ENCODE peak calls at places on chromosome 13, in four cellular contexts. I is K562, F is WTC11, L is HepG2. N is an unnamed sample.

GRCh38 chr13:71252191-71252704 is 614.8 kb downstream of the DACH1 start:
- DNase-seq in I (no peak), F (no peak), L (no peak), N (no peak)

GRCh38 chr13:101785858-101786257 is 333.4 kb downstream of the ITGBL1 start:
- DNase-seq in I (no peak), F (peak), L (peak), N (peak)

GRCh38 chr13:36709136-36709895 is 35.5 kb downstream of the SERTM1 start:
- DNase-seq in I (no peak), F (no peak), L (no peak), N (no peak)

GRCh38 chr13:27534108-27534975 is 84.0 kb upstream of the MTIF3 start:
- DNase-seq in I (no peak), F (no peak), L (no peak), N (no peak)

GRCh38 chr13:112455476-112456059 is 79.4 kb downstream of the SPACA7 start:
- DNase-seq in I (no peak), F (no peak), L (no peak), N (no peak)

GRCh38 chr13:114140131-114140908 is 7.9 kb upstream of the RASA3 start:
- DNase-seq in I (no peak), F (peak), L (no peak), N (no peak)

GRCh38 chr13:45811891-45812583 is 39.5 kb downstream of the SIAH3 start:
- DNase-seq in I (no peak), F (no peak), L (no peak), N (no peak)

GRCh38 chr13:99542788-99543406 is 41.6 kb downstream of the TM9SF2 start:
- DNase-seq in I (no peak), F (no peak), L (no peak), N (no peak)

GRCh38 chr13:78046349-78046748 is 127.7 kb upstream of the EDNRB start:
- DNase-seq in I (no peak), F (no peak), L (no peak), N (no peak)

GRCh38 chr13:26992951-26993490 is 178.6 kb downstream of the USP12 start:
- DNase-seq in I (no peak), F (no peak), L (no peak), N (no peak)

GRCh38 chr13:36820222-36820621 is 1.2 kb downstream of the RFXAP start:
- DNase-seq in I (no peak), F (no peak), L (no peak), N (no peak)

GRCh38 chr13:92355213-92355612 is 871.4 kb upstream of the GPC6 start:
- DNase-seq in I (peak), F (peak), L (peak), N (no peak)

GRCh38 chr13:26999499-26999898 is 172.1 kb downstream of the USP12 start:
- DNase-seq in I (no peak), F (no peak), L (no peak), N (no peak)

GRCh38 chr13:65555973-65556372 is 1674.2 kb downstream of the PCDH9 start:
- DNase-seq in I (no peak), F (no peak), L (no peak), N (no peak)

GRCh38 chr13:77521595-77522367 is 13.7 kb upstream of the SCEL start:
- DNase-seq in I (no peak), F (peak), L (no peak), N (peak)

GRCh38 chr13:40402931-40403412 is 263.5 kb downstream of the FOXO1 start:
- DNase-seq in I (no peak), F (no peak), L (peak), N (peak)

DNA sequence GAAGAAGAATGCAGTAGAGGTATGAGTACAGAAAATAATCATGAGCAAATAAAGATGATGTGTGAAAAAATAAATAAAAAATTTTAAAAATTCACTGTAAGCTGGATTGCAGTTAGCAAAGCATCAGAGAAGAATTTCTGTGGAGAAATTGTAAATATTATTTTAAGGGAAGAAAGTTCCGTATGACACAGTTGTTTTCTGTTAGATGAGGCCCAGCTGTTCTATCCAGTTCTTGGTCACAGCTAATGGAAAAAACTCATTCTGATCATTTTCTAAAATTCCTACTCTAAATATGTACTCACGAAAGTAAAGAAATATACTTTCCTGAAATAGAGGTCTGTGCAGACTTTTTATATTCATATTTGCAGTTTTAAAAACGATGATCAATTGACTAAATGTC is 578.7 kb downstream of the DCT start:
- DNase-seq in I (no peak), F (no peak), L (no peak), N (no peak)
- TF ChIP-seq NR3C1 in I (no peak), F (no peak), L (no peak), N (no peak)

GRCh38 chr13:31053896-31054295 is 107.8 kb downstream of the HSPH1 start:
- DNase-seq in I (no peak), F (no peak), L (no peak), N (no peak)

GRCh38 chr13:31053098-31053497 is 108.6 kb downstream of the HSPH1 start:
- DNase-seq in I (no peak), F (no peak), L (no peak), N (no peak)

GRCh38 chr13:31054632-31055031 is 107.1 kb downstream of the HSPH1 start:
- DNase-seq in I (no peak), F (no peak), L (no peak), N (no peak)

GRCh38 chr13:31055589-31055988 is 106.1 kb downstream of the HSPH1 start:
- DNase-seq in I (no peak), F (no peak), L (no peak), N (no peak)

GRCh38 chr13:31056650-31057275 is 104.9 kb downstream of the HSPH1 start:
- DNase-seq in I (no peak), F (no peak), L (no peak), N (no peak)
- TF ChIP-seq NR3C1 in I (no peak), F (no peak), L (no peak), N (no peak)

GRCh38 chr13:51330741-51331140 is 8.8 kb upstream of the SERPINE3 start:
- DNase-seq in I (no peak), F (no peak), L (no peak), N (no peak)
- TF ChIP-seq NR3C1 in I (no peak), F (no peak), L (no peak), N (no peak)

GRCh38 chr13:42076309-42076713 is 27.9 kb downstream of the DGKH start:
- DNase-seq in I (no peak), F (no peak), L (no peak), N (no peak)
- TF ChIP-seq NR3C1 in I (no peak), F (no peak), L (no peak), N (no peak)

GRCh38 chr13:79658333-79658975 is 177.5 kb downstream of the NDFIP2 start:
- DNase-seq in I (no peak), F (no peak), L (no peak), N (no peak)
- TF ChIP-seq NR3C1 in I (no peak), F (no peak), L (no peak), N (no peak)

DNA sequence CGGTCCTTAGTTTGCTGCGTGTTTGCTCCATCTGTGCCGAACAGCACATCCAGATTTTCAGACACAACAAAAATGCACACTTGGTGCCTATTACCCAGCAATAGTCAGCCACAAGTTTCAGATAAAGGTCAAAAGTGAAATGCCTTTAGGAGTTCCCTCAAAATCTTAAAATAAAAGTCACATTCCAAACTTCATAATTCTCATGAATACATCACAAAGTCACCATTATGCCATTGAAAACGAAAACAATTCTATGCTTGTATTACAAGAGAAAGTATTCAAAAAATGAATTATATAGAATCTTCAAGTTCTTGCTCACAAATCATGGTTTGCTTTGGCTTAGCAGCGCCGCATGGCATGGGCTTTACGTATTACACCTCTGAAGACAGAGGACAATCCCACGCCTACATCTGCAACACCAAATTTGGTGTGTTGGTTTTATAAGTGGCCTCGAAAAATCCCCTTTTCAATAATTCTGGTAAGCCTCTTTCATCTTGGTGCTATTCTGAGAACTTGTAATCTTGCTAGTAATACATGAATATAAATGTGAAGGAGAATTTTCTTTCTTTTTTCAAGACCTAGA is 26.6 kb downstream of the COL4A1 start:
- DNase-seq in I (no peak), F (no peak), L (no peak), N (no peak)
- TF ChIP-seq NR3C1 in I (no peak), F (no peak), L (no peak), N (no peak)

DNA sequence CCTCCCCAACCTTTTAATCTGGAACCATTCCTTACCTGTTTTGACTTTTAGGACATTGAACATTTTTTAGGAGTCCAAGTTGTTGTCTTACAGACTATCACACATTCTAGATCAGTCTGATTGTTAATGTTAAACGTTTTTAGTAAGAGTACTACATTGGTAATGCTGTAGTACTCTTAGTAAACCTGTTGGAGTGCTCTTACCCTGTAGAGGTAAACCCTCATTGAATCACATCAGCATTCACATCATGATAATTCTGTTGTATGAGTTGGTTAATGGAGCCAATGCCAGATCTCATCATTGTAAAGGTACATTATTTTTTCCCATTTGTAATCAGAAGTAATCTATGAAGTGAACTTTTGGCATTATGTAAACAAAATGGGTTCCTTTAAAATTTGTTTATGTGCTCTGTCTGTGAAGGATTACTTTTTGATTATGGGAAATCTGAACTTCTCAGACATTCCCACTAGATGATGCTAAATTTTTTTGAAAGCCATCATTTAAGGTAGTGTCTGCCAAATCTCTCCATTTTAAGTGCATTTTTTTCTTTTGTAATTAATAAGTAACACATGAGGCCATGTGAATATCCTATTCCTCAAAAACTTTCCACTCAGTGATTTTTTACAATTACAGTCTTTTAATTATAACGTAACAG is 55.2 kb downstream of the VWA8 start:
- DNase-seq in I (no peak), F (no peak), L (peak), N (peak)
- TF ChIP-seq NR3C1 in I (no peak), F (no peak), L (no peak), N (no peak)

DNA sequence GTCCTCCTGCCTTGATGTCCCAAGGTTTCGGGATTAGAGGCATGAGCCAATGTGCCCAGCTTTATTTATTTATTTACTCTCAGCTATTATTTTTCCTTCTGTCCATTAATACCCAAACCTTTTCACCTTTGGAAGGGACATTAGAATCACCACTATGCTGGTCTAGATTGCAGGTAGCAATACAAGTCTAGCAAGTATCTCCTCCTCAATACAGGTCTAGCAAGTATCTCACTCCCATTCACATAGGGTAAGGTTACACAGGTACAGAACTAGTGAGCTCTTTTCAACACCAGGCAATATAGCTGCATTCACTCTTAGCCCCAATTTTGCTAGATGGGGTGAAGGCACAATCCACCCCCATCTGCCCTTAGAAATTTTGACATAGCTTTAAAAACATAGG is 17.4 kb upstream of the SPRYD7 start:
- DNase-seq in I (no peak), F (no peak), L (no peak), N (no peak)
- TF ChIP-seq NR3C1 in I (no peak), F (no peak), L (no peak), N (no peak)

GRCh38 chr13:50387124-50387581 is 371.9 kb downstream of the KCNRG start:
- DNase-seq in I (peak), F (peak), L (peak), N (no peak)
- TF ChIP-seq NR3C1 in I (no peak), F (no peak), L (no peak), N (no peak)

N was measured in A549.